ENCODE peak calls at places on chromosomes 13 and 19, in four cellular contexts. B, J, Y and Q are unnamed samples.

GRCh38 chr19:3482507-3483225 is 575 bp downstream of the SMIM44 start:
- DNase-seq in B (no peak), Y (no peak), J (peak), Q (no peak)

GRCh38 chr13:97537110-97537509 is 103.1 kb downstream of the RAP2A start:
- DNase-seq in B (no peak), Y (no peak), J (no peak), Q (no peak)

GRCh38 chr19:46604781-46605355 is 3.7 kb downstream of the CALM3 start:
- DNase-seq in J (no peak), Y (no peak), B (no peak), Q (peak)

GRCh38 chr13:106276876-106277275 is 258.6 kb downstream of the EFNB2 start:
- DNase-seq in B (no peak), Y (no peak), J (no peak), Q (no peak)

GRCh38 chr19:40246292-40247073 is 20.0 kb upstream of the CCNP start:
- DNase-seq in B (no peak), J (no peak), Y (no peak), Q (no peak)

GRCh38 chr13:30607908-30608307 is 9.8 kb upstream of the USPL1 start:
- DNase-seq in J (no peak), B (no peak), Y (peak), Q (peak)

GRCh38 chr13:69737129-69737935 is 370.3 kb upstream of the ATXN8OS start:
- DNase-seq in B (no peak), J (no peak), Y (no peak), Q (no peak)

GRCh38 chr19:28014821-28015405 is 1198.0 kb downstream of the UQCRFS1 start:
- DNase-seq in B (no peak), Y (no peak), J (no peak), Q (no peak)

GRCh38 chr13:77698211-77699058 is 948 bp downstream of the SLAIN1 start:
- DNase-seq in J (peak), B (no peak), Y (peak), Q (peak)

GRCh38 chr13:27266937-27267336 is 3.7 kb upstream of the RASL11A start:
- DNase-seq in B (no peak), Y (no peak), J (no peak), Q (no peak)

GRCh38 chr19:7887408-7888144 is 734 bp upstream of the LRRC8E start:
- DNase-seq in B (no peak), Y (no peak), J (no peak), Q (no peak)

GRCh38 chr19:20422616-20423205 is 142.9 kb downstream of the ZNF737 start:
- DNase-seq in Y (no peak), B (no peak), J (no peak), Q (no peak)

GRCh38 chr13:45674908-45675307 is 27.2 kb upstream of the CBY2 start:
- DNase-seq in Y (no peak), J (no peak), B (no peak), Q (no peak)

GRCh38 chr19:41114132-41114531 is at the start of gene CYP2F1:
- DNase-seq in B (no peak), Y (no peak), J (no peak), Q (no peak)

GRCh38 chr19:4518345-4519171 is at the start of gene PLIN4:
- DNase-seq in J (no peak), B (no peak), Y (no peak), Q (no peak)

GRCh38 chr19:13207237-13208130 is 57.3 kb downstream of the IER2 start:
- DNase-seq in J (no peak), Y (no peak), B (no peak), Q (peak)

GRCh38 chr13:30880756-30881155 is 25.3 kb upstream of the MEDAG start:
- DNase-seq in Y (no peak), B (no peak), J (no peak), Q (no peak)

GRCh38 chr13:33931397-33931987 is 113.5 kb downstream of the RFC3 start:
- DNase-seq in J (no peak), Y (no peak), B (no peak), Q (no peak)

GRCh38 chr19:11598103-11598483 is 810 bp downstream of the ZNF627 start:
- DNase-seq in B (no peak), Y (no peak), J (no peak), Q (no peak)

GRCh38 chr19:1882786-1883692 is 2.3 kb downstream of the ABHD17A start:
- DNase-seq in Y (no peak), B (no peak), J (no peak), Q (no peak)

GRCh38 chr13:50594276-50594970 is 249.1 kb downstream of the DLEU7 start:
- DNase-seq in Y (no peak), B (no peak), J (no peak), Q (peak)

GRCh38 chr19:48962029-48962848 is 2.9 kb upstream of the FTL start:
- DNase-seq in B (no peak), Y (no peak), J (peak), Q (peak)

GRCh38 chr13:75761373-75761772 is 125.2 kb downstream of the LMO7 start:
- DNase-seq in Y (no peak), J (no peak), B (no peak), Q (no peak)

GRCh38 chr13:21326155-21327030 is 132.7 kb downstream of the ZDHHC20 start:
- DNase-seq in B (no peak), J (peak), Y (no peak), Q (peak)

GRCh38 chr19:53388168-53388567 is 6.8 kb upstream of the ZNF765 start:
- DNase-seq in B (no peak), J (no peak), Y (no peak), Q (no peak)

GRCh38 chr19:2117215-2117960 is 20.7 kb downstream of the IZUMO4 start:
- DNase-seq in B (no peak), J (no peak), Y (no peak), Q (no peak)

GRCh38 chr13:110593430-110594130 is 21.8 kb upstream of the NAXD start:
- DNase-seq in Y (no peak), B (no peak), J (no peak), Q (peak)

GRCh38 chr19:42683917-42684513 is 56.3 kb downstream of the PSG3 start:
- DNase-seq in B (no peak), Y (no peak), J (no peak), Q (no peak)

GRCh38 chr19:36482876-36483275 is 6.5 kb downstream of the ZNF566 start:
- DNase-seq in J (no peak), B (no peak), Y (no peak), Q (no peak)

GRCh38 chr13:98384739-98385138 is 192.2 kb downstream of the STK24 start:
- DNase-seq in J (no peak), B (no peak), Y (no peak), Q (no peak)

GRCh38 chr13:66855110-66855509 is 375.0 kb downstream of the PCDH9 start:
- DNase-seq in Y (no peak), J (no peak), B (no peak), Q (no peak)